ENCODE peak calls at places on chromosomes 4 and X, in eight cellular contexts. H, P, F, J, L, R, K and A are unnamed samples.

GRCh38 chr4:7206856-7207567 is 14.7 kb downstream of the SORCS2 start:
- DNase-seq in H (peak; percentile 72), P (peak; percentile 90), F (peak; percentile 42), J (peak; percentile 50), L (no peak), R (no peak), K (no peak), A (no peak)

GRCh38 chrX:154013614-154014360 is 5.9 kb downstream of the IRAK1 start:
- DNase-seq in H (no peak), P (peak; percentile 10), F (no peak), J (no peak), L (peak; percentile 77), R (no peak), K (no peak), A (no peak)

GRCh38 chrX:133580630-133581029 is 165.3 kb upstream of the GPC4 start:
- DNase-seq in H (no peak), P (no peak), F (no peak), J (no peak), L (no peak), R (no peak), K (no peak), A (no peak)

GRCh38 chr4:38381788-38382187 is 282.2 kb upstream of the KLF3 start:
- DNase-seq in H (no peak), P (no peak), F (no peak), J (no peak), L (no peak), R (no peak), K (no peak), A (no peak)

GRCh38 chrX:79100791-79101484 is 43.5 kb upstream of the GPR174 start:
- DNase-seq in H (no peak), P (no peak), F (no peak), J (no peak), L (no peak), R (no peak), K (no peak), A (no peak)

GRCh38 chr4:73446336-73446938 is 10.4 kb downstream of the AFP start:
- DNase-seq in H (no peak), P (peak; percentile 63), F (no peak), J (no peak), L (peak; percentile 9), R (peak; percentile 69), K (no peak), A (peak; percentile 3)

GRCh38 chrX:20529301-20529700 is 262.6 kb upstream of the RPS6KA3 start:
- DNase-seq in H (peak; percentile 24), P (no peak), F (no peak), J (no peak), L (no peak), R (no peak), K (no peak), A (no peak)

GRCh38 chrX:38754102-38754790 is 47.0 kb upstream of the MID1IP1 start:
- DNase-seq in H (no peak), P (peak; percentile 58), F (no peak), J (peak; percentile 18), L (no peak), R (no peak), K (peak; percentile 10), A (peak; percentile 62)

GRCh38 chrX:100381613-100382012 is 28.5 kb downstream of the PCDH19 start:
- DNase-seq in H (no peak), P (no peak), F (no peak), J (no peak), L (no peak), R (no peak), K (no peak), A (peak; percentile 31)

GRCh38 chrX:71536285-71536684 is 3.4 kb downstream of the OGT start:
- DNase-seq in H (no peak), P (no peak), F (no peak), J (no peak), L (no peak), R (no peak), K (peak; percentile 49), A (no peak)

GRCh38 chr4:25182941-25183340 is 22.7 kb upstream of the SEPSECS start:
- DNase-seq in H (no peak), P (no peak), F (no peak), J (no peak), L (no peak), R (no peak), K (no peak), A (no peak)

GRCh38 chr4:100362363-100362762 is 155.5 kb downstream of the EMCN start:
- DNase-seq in H (no peak), P (peak; percentile 73), F (no peak), J (no peak), L (no peak), R (no peak), K (no peak), A (no peak)

GRCh38 chrX:87525771-87526229 is 8.2 kb downstream of the KLHL4 start:
- DNase-seq in H (no peak), P (peak; percentile 78), F (no peak), J (no peak), L (no peak), R (no peak), K (no peak), A (peak; percentile 9)

GRCh38 chr4:89174784-89175183 is 63.5 kb downstream of the TIGD2 start:
- DNase-seq in H (no peak), P (no peak), F (no peak), J (no peak), L (no peak), R (no peak), K (no peak), A (no peak)

GRCh38 chrX:38018734-38019410 is 12.5 kb downstream of the SYTL5 start:
- DNase-seq in H (no peak), P (no peak), F (no peak), J (peak; percentile 36), L (no peak), R (no peak), K (no peak), A (no peak)

GRCh38 chrX:23981711-23982110 is 45.3 kb downstream of the KLHL15 start:
- DNase-seq in H (no peak), P (no peak), F (no peak), J (no peak), L (no peak), R (no peak), K (no peak), A (no peak)

GRCh38 chrX:66046612-66047235 is 6.8 kb upstream of the VSIG4 start:
- DNase-seq in H (no peak), P (no peak), F (no peak), J (no peak), L (peak; percentile 50), R (no peak), K (peak; percentile 24), A (peak; percentile 11)

GRCh38 chr4:145058256-145058655 is 39.7 kb downstream of the ANAPC10 start:
- DNase-seq in H (no peak), P (no peak), F (no peak), J (no peak), L (no peak), R (no peak), K (no peak), A (no peak)

GRCh38 chr4:40292313-40292759 is 42.8 kb upstream of the CHRNA9 start:
- DNase-seq in H (no peak), P (peak; percentile 12), F (no peak), J (no peak), L (no peak), R (no peak), K (no peak), A (no peak)

GRCh38 chrX:19866626-19867410 is 20.6 kb downstream of the SH3KBP1 start:
- DNase-seq in H (no peak), P (no peak), F (no peak), J (no peak), L (no peak), R (no peak), K (no peak), A (no peak)

GRCh38 chr4:77332696-77333270 is 175.8 kb downstream of the CCNG2 start:
- DNase-seq in H (no peak), P (no peak), F (no peak), J (no peak), L (no peak), R (no peak), K (no peak), A (no peak)

GRCh38 chr4:101853691-101854090 is 63.2 kb downstream of the BANK1 start:
- DNase-seq in H (no peak), P (no peak), F (no peak), J (no peak), L (no peak), R (no peak), K (no peak), A (peak; percentile 28)

GRCh38 chr4:86661006-86661405 is 66.9 kb downstream of the PTPN13 start:
- DNase-seq in H (no peak), P (no peak), F (no peak), J (no peak), L (no peak), R (no peak), K (no peak), A (no peak)

GRCh38 chr4:109218288-109218687 is 84.2 kb downstream of the COL25A1 start:
- DNase-seq in H (no peak), P (no peak), F (no peak), J (no peak), L (no peak), R (no peak), K (no peak), A (no peak)

GRCh38 chr4:95549246-95550138 is 719 bp upstream of the UNC5C start:
- DNase-seq in H (peak; percentile 81), P (peak; percentile 19), F (peak; percentile 58), J (no peak), L (no peak), R (no peak), K (no peak), A (no peak)